ENCODE peak calls at places on chromosomes 11 and 22, in eight cellular contexts. I is kidney, D is fibroblast of the aortic adventitia, M is GM23338, V is AG10803, N is OCI-LY7, B is astrocyte of the spinal cord, X is HFF-Myc. L is an unnamed sample.

GRCh38 chr11:106309070-106309684 is 231.7 kb downstream of the AASDHPPT start:
- DNase-seq in I (no peak), D (no peak), M (no peak), V (no peak), N (no peak), B (no peak), X (no peak), L (no peak)

GRCh38 chr11:32224580-32224979 is 133.7 kb downstream of the RCN1 start:
- DNase-seq in I (no peak), D (no peak), M (peak; percentile 27), V (no peak), N (no peak), B (no peak), X (no peak), L (no peak)

GRCh38 chr11:91075032-91075695 is 852.3 kb upstream of the CHORDC1 start:
- DNase-seq in I (no peak), D (no peak), M (no peak), V (no peak), N (no peak), B (no peak), X (no peak), L (no peak)

GRCh38 chr22:46377566-46378498 is 42.3 kb downstream of the TRMU start:
- DNase-seq in I (peak; percentile 93), D (no peak), M (peak; percentile 74), V (peak; percentile 22), N (no peak), B (no peak), X (no peak), L (peak; percentile 47)

GRCh38 chr11:2207773-2208621 is 36.4 kb upstream of the TH start:
- DNase-seq in I (peak; percentile 49), D (no peak), M (no peak), V (no peak), N (no peak), B (no peak), X (no peak), L (no peak)

GRCh38 chr11:12052676-12053605 is 44.5 kb upstream of the DKK3 start:
- DNase-seq in I (no peak), D (no peak), M (peak; percentile 43), V (no peak), N (no peak), B (no peak), X (no peak), L (no peak)

GRCh38 chr22:41906822-41907221 is 8.1 kb downstream of the SHISA8 start:
- DNase-seq in I (no peak), D (no peak), M (no peak), V (no peak), N (no peak), B (no peak), X (no peak), L (no peak)

GRCh38 chr22:45612451-45612901 is 59.2 kb upstream of the ATXN10 start:
- DNase-seq in I (peak; percentile 83), D (peak; percentile 86), M (no peak), V (peak; percentile 81), N (no peak), B (peak; percentile 82), X (peak; percentile 25), L (peak; percentile 97)

GRCh38 chr22:39462443-39463147 is 5.8 kb downstream of the MGAT3 start:
- DNase-seq in I (peak; percentile 88), D (no peak), M (peak; percentile 53), V (no peak), N (no peak), B (no peak), X (no peak), L (no peak)

GRCh38 chr22:26398741-26399153 is 30.3 kb upstream of the ASPHD2 start:
- DNase-seq in I (peak; percentile 59), D (peak; percentile 93), M (peak; percentile 84), V (peak; percentile 78), N (peak; percentile 71), B (peak; percentile 75), X (peak; percentile 32), L (peak; percentile 83)

DNA sequence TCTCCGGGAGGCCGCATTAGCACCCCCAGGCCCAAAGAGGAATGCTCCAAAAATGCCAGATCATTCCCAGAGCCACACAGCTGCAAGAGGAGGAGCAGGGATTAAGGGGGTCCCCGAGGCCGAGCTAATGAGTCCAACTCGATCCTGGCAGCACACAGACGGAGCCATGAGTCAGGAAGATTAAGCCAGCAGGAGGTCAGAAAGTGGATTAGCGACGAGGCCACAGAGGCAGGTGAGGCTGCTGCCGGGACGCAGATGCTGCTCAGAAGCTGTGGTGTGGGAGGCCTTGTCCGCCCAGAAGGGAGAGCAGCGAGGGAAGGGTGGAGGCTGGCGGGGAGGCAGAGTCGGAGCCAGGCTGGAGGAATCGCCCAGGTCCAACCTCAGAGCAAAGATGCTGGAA is 120.5 kb downstream of the SHANK2 start:
- DNase-seq in I (peak; percentile 48), D (no peak), M (no peak), V (no peak), N (no peak), B (no peak), X (no peak), L (no peak)
- H3K4me3 ChIP-seq in I (no peak overlapping the region), D (no peak overlapping the region), M (no peak overlapping the region), V (no peak overlapping the region), N (no peak overlapping the region), B (no peak overlapping the region), X (no peak overlapping the region), L (no peak overlapping the region)

GRCh38 chr11:114025329-114025907 is 34.1 kb upstream of the ZBTB16 start:
- DNase-seq in I (no peak), D (no peak), M (no peak), V (no peak), N (no peak), B (no peak), X (no peak), L (peak; percentile 8)

GRCh38 chr11:114031599-114032320 is 27.8 kb upstream of the ZBTB16 start:
- DNase-seq in I (no peak), D (no peak), M (no peak), V (no peak), N (no peak), B (no peak), X (no peak), L (no peak)

GRCh38 chr11:114027396-114027795 is 32.1 kb upstream of the ZBTB16 start:
- DNase-seq in I (no peak), D (no peak), M (no peak), V (no peak), N (no peak), B (no peak), X (no peak), L (no peak)

GRCh38 chr11:114027941-114028340 is 31.6 kb upstream of the ZBTB16 start:
- DNase-seq in I (no peak), D (no peak), M (no peak), V (no peak), N (peak; percentile 17), B (no peak), X (no peak), L (no peak)

GRCh38 chr11:114026355-114026754 is 33.2 kb upstream of the ZBTB16 start:
- DNase-seq in I (no peak), D (peak; percentile 7), M (peak; percentile 83), V (no peak), N (peak; percentile 21), B (peak; percentile 37), X (no peak), L (no peak)
- TF ChIP-seq CTCF in I (peak; percentile 17), D (peak; percentile 10), M (peak; percentile 57), V (no peak), N (peak; percentile 52), B (peak; percentile 27), X (peak; percentile 20), L (peak; percentile 16)

GRCh38 chr11:130634981-130635473 is 186.6 kb downstream of the ADAMTS15 start:
- DNase-seq in I (no peak), D (peak; percentile 64), M (no peak), V (peak; percentile 67), N (no peak), B (peak; percentile 90), X (peak; percentile 88), L (peak; percentile 90)

GRCh38 chr11:130633466-130633865 is 185.0 kb downstream of the ADAMTS15 start:
- DNase-seq in I (no peak), D (no peak), M (no peak), V (no peak), N (no peak), B (peak; percentile 53), X (no peak), L (peak; percentile 60)

GRCh38 chr11:130634186-130634585 is 185.7 kb downstream of the ADAMTS15 start:
- DNase-seq in I (no peak), D (no peak), M (no peak), V (no peak), N (no peak), B (no peak), X (no peak), L (no peak)

GRCh38 chr11:130629039-130629438 is 180.6 kb downstream of the ADAMTS15 start:
- DNase-seq in I (no peak), D (no peak), M (no peak), V (no peak), N (no peak), B (no peak), X (no peak), L (peak; percentile 62)

GRCh38 chr11:130631119-130631518 is 182.7 kb downstream of the ADAMTS15 start:
- DNase-seq in I (no peak), D (peak; percentile 85), M (no peak), V (peak; percentile 88), N (no peak), B (peak; percentile 92), X (peak; percentile 85), L (peak; percentile 96)
- H3K4me3 ChIP-seq in I (no peak overlapping the region), D (no peak overlapping the region), M (no peak overlapping the region), V (no peak overlapping the region), N (no peak overlapping the region), B (no peak overlapping the region), X (no peak overlapping the region), L (no peak overlapping the region)

DNA sequence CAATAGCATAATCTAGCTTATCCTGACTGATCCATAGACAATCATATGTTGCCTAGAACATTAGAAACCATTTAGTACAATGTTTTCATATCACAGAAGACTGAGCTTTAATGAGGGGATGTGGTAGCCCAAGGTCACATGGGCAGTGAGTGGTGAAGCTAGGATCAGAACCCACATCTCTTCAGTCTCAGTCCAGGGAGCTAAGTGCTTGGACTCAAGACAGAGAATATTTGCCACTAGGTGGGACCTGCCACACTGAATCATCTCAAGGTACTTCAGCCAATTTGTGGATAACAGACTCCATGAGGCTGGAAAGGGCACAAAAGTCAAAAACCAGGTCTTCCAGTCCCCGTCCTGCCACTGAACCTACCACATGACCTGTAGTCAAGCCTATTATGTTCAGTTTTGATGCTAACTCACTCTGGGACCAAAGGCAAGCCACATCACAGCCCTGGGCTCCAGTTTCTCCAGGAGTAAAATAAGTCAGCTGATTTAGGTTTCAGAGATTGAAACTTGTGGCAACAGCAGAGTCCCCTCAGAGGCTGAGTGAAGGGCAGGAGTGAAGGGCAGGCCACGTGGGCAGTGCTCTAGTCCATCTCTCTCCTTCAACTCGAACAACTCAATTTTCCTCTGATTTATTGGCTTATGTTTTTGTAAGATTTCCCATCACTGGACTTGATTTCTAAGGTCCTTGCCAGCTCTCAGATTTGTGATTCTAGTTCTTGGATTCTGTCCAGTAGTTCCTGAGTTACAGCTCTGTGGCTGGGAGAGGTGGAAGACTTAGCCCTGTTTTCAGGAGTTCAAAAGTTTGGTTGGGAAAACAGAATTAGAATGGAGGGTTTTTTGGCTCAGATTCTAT is 84.6 kb upstream of the PHOX2A start:
- DNase-seq in I (no peak), D (peak; percentile 86), M (peak; percentile 15), V (no peak), N (no peak), B (peak; percentile 48), X (no peak), L (peak; percentile 5)
- TF ChIP-seq CTCF in I (no peak), D (no peak), M (peak; percentile 26), V (no peak), N (no peak), B (no peak), X (peak; percentile 6), L (peak; percentile 9)

L was measured in epithelial cell of esophagus.